ENCODE peak calls at places on chromosomes 3 and 15, in eight cellular contexts. One of them, this sample, is unnamed.
A peak's percentile ranks its signal among the peaks of the same experiment; 100 is the strongest.

GRCh38 chr15:78129098-78130011 is 1.9 kb downstream of the CIB2 start:
- DNase-seq in aorta: no peak
- DNase-seq in NCI-H1417: no peak
- DNase-seq in upper lobe of right lung: no peak
- DNase-seq in natural killer cell treated with Interleukin-12 subunit alpha and Interleukin-12 subunit beta and Interleukin-15 and Interleukin-18, amount 100 ng/mL, for 72 hours: no peak
- DNase-seq in activated CD8-positive, alpha-beta memory T cell treated with anti-CD3 and anti-CD28 coated beads, Interleukin-2, amount 50 U/mL, for 48 hours: no peak
- DNase-seq in sciatic nerve: no peak
- DNase-seq in WTC11: no peak
- DNase-seq in this sample: no peak

GRCh38 chr3:22971497-22971896 is 231.6 kb upstream of the UBE2E2 start:
- DNase-seq in aorta: no peak
- DNase-seq in NCI-H1417: no peak
- DNase-seq in upper lobe of right lung: no peak
- DNase-seq in natural killer cell treated with Interleukin-12 subunit alpha and Interleukin-12 subunit beta and Interleukin-15 and Interleukin-18, amount 100 ng/mL, for 72 hours: no peak
- DNase-seq in activated CD8-positive, alpha-beta memory T cell treated with anti-CD3 and anti-CD28 coated beads, Interleukin-2, amount 50 U/mL, for 48 hours: no peak
- DNase-seq in sciatic nerve: no peak
- DNase-seq in WTC11: no peak
- DNase-seq in this sample: no peak

GRCh38 chr3:194095464-194095863 is 40.5 kb upstream of the HES1 start:
- DNase-seq in aorta: peak; percentile 78
- DNase-seq in NCI-H1417: peak; percentile 49
- DNase-seq in upper lobe of right lung: peak; percentile 76
- DNase-seq in natural killer cell treated with Interleukin-12 subunit alpha and Interleukin-12 subunit beta and Interleukin-15 and Interleukin-18, amount 100 ng/mL, for 72 hours: peak; percentile 53
- DNase-seq in activated CD8-positive, alpha-beta memory T cell treated with anti-CD3 and anti-CD28 coated beads, Interleukin-2, amount 50 U/mL, for 48 hours: no peak
- DNase-seq in sciatic nerve: peak; percentile 77
- DNase-seq in WTC11: no peak
- DNase-seq in this sample: peak; percentile 69

GRCh38 chr3:105513042-105513441 is 146.3 kb downstream of the ALCAM start:
- DNase-seq in aorta: no peak
- DNase-seq in NCI-H1417: no peak
- DNase-seq in upper lobe of right lung: no peak
- DNase-seq in natural killer cell treated with Interleukin-12 subunit alpha and Interleukin-12 subunit beta and Interleukin-15 and Interleukin-18, amount 100 ng/mL, for 72 hours: no peak
- DNase-seq in activated CD8-positive, alpha-beta memory T cell treated with anti-CD3 and anti-CD28 coated beads, Interleukin-2, amount 50 U/mL, for 48 hours: no peak
- DNase-seq in sciatic nerve: no peak
- DNase-seq in WTC11: no peak
- DNase-seq in this sample: no peak

GRCh38 chr3:22900296-22900695 is 302.8 kb upstream of the UBE2E2 start:
- DNase-seq in aorta: no peak
- DNase-seq in NCI-H1417: no peak
- DNase-seq in upper lobe of right lung: no peak
- DNase-seq in natural killer cell treated with Interleukin-12 subunit alpha and Interleukin-12 subunit beta and Interleukin-15 and Interleukin-18, amount 100 ng/mL, for 72 hours: no peak
- DNase-seq in activated CD8-positive, alpha-beta memory T cell treated with anti-CD3 and anti-CD28 coated beads, Interleukin-2, amount 50 U/mL, for 48 hours: no peak
- DNase-seq in sciatic nerve: no peak
- DNase-seq in WTC11: no peak
- DNase-seq in this sample: no peak

GRCh38 chr3:48504051-48504946 is at the start of gene SHISA5:
- DNase-seq in aorta: peak; percentile 91
- DNase-seq in NCI-H1417: peak; percentile 31
- DNase-seq in upper lobe of right lung: peak; percentile 89
- DNase-seq in natural killer cell treated with Interleukin-12 subunit alpha and Interleukin-12 subunit beta and Interleukin-15 and Interleukin-18, amount 100 ng/mL, for 72 hours: peak; percentile 79
- DNase-seq in activated CD8-positive, alpha-beta memory T cell treated with anti-CD3 and anti-CD28 coated beads, Interleukin-2, amount 50 U/mL, for 48 hours: peak; percentile 81
- DNase-seq in sciatic nerve: peak; percentile 90
- DNase-seq in WTC11: peak; percentile 68
- DNase-seq in this sample: peak; percentile 67

GRCh38 chr15:88604972-88605506 is 16.1 kb upstream of the AEN start:
- DNase-seq in aorta: no peak
- DNase-seq in NCI-H1417: peak; percentile 80
- DNase-seq in upper lobe of right lung: no peak
- DNase-seq in natural killer cell treated with Interleukin-12 subunit alpha and Interleukin-12 subunit beta and Interleukin-15 and Interleukin-18, amount 100 ng/mL, for 72 hours: no peak
- DNase-seq in activated CD8-positive, alpha-beta memory T cell treated with anti-CD3 and anti-CD28 coated beads, Interleukin-2, amount 50 U/mL, for 48 hours: no peak
- DNase-seq in sciatic nerve: no peak
- DNase-seq in WTC11: peak; percentile 48
- DNase-seq in this sample: no peak

GRCh38 chr15:53833134-53833624 is 73.7 kb upstream of the WDR72 start:
- DNase-seq in aorta: peak; percentile 52
- DNase-seq in NCI-H1417: no peak
- DNase-seq in upper lobe of right lung: no peak
- DNase-seq in natural killer cell treated with Interleukin-12 subunit alpha and Interleukin-12 subunit beta and Interleukin-15 and Interleukin-18, amount 100 ng/mL, for 72 hours: no peak
- DNase-seq in activated CD8-positive, alpha-beta memory T cell treated with anti-CD3 and anti-CD28 coated beads, Interleukin-2, amount 50 U/mL, for 48 hours: no peak
- DNase-seq in sciatic nerve: no peak
- DNase-seq in WTC11: no peak
- DNase-seq in this sample: no peak

GRCh38 chr3:134666466-134666865 is 15.6 kb upstream of the KY start:
- DNase-seq in aorta: no peak
- DNase-seq in NCI-H1417: no peak
- DNase-seq in upper lobe of right lung: no peak
- DNase-seq in natural killer cell treated with Interleukin-12 subunit alpha and Interleukin-12 subunit beta and Interleukin-15 and Interleukin-18, amount 100 ng/mL, for 72 hours: no peak
- DNase-seq in activated CD8-positive, alpha-beta memory T cell treated with anti-CD3 and anti-CD28 coated beads, Interleukin-2, amount 50 U/mL, for 48 hours: no peak
- DNase-seq in sciatic nerve: no peak
- DNase-seq in WTC11: no peak
- DNase-seq in this sample: no peak

This sample was measured in left lobe of liver.